ENCODE peak calls at places on chromosomes 13 and 19, in seven cellular contexts. F is endothelial cell, N is sciatic nerve, H is AG08395, O is renal cortical epithelial cell, U is colonic mucosa, R is heart right ventricle. T is an unnamed sample.

GRCh38 chr13:98500963-98501421 is 75.9 kb downstream of the STK24 start:
- DNase-seq in O (no peak), R (no peak), U (no peak), N (no peak), H (no peak), F (no peak), T (no peak)

GRCh38 chr19:2286402-2287140 is 4.6 kb upstream of the PEAK3 start:
- DNase-seq in H (no peak), O (no peak), F (no peak), R (no peak), N (no peak), U (no peak), T (no peak)

GRCh38 chr13:43895940-43896339 is 16.2 kb downstream of the LACC1 start:
- DNase-seq in U (no peak), O (no peak), F (no peak), R (no peak), N (no peak), H (no peak), T (no peak)

GRCh38 chr13:51826606-51827005 is 18.4 kb downstream of the TMEM272 start:
- DNase-seq in H (no peak), N (no peak), R (peak), F (no peak), U (no peak), O (no peak), T (no peak)

GRCh38 chr19:16447015-16447384 is 24.8 kb downstream of the EPS15L1 start:
- DNase-seq in U (peak), N (peak), H (peak), O (peak), F (no peak), R (peak), T (peak)

GRCh38 chr19:10269333-10270179 is 1.4 kb upstream of the ICAM1 start:
- DNase-seq in O (peak), F (peak), H (peak), U (peak), R (peak), N (peak), T (peak)

GRCh38 chr19:6249296-6249695 is 30.5 kb downstream of the MLLT1 start:
- DNase-seq in O (no peak), N (no peak), H (no peak), R (no peak), F (no peak), U (no peak), T (no peak)

GRCh38 chr13:49972709-49973108 is 24.1 kb upstream of the TRIM13 start:
- DNase-seq in R (no peak), N (no peak), F (no peak), O (no peak), U (no peak), H (no peak), T (no peak)

GRCh38 chr19:5360003-5360820 is 19.6 kb upstream of the PTPRS start:
- DNase-seq in N (no peak), U (no peak), O (no peak), F (no peak), H (peak), R (no peak), T (no peak)

GRCh38 chr19:14082675-14082960 is 3.0 kb downstream of the C19orf67 start:
- DNase-seq in F (no peak), R (no peak), N (no peak), U (no peak), H (no peak), O (no peak), T (no peak)

GRCh38 chr13:88544836-88545235 is 873.7 kb downstream of the SLITRK5 start:
- DNase-seq in F (no peak), U (no peak), H (no peak), R (no peak), O (peak), N (no peak), T (no peak)

GRCh38 chr13:77009011-77009410 is 17.1 kb downstream of the CLN5 start:
- DNase-seq in H (no peak), U (no peak), R (no peak), N (no peak), F (no peak), O (no peak), T (no peak)

GRCh38 chr19:57010541-57010940 is 109.2 kb upstream of the USP29 start:
- DNase-seq in F (no peak), N (no peak), U (no peak), O (no peak), H (no peak), R (no peak), T (no peak)

GRCh38 chr19:23222998-23223652 is 27.1 kb downstream of the ZNF724 start:
- DNase-seq in H (no peak), R (no peak), N (no peak), O (no peak), F (no peak), U (no peak), T (no peak)

GRCh38 chr13:72754111-72754510 is 26.4 kb downstream of the BORA start:
- DNase-seq in R (no peak), O (no peak), N (no peak), U (no peak), F (no peak), H (no peak), T (no peak)

GRCh38 chr13:94301487-94301886 is 178.0 kb downstream of the DCT start:
- DNase-seq in H (no peak), O (no peak), F (no peak), R (no peak), U (no peak), N (no peak), T (no peak)

GRCh38 chr13:100984349-100984748 is 309.8 kb upstream of the TMTC4 start:
- DNase-seq in U (no peak), F (no peak), N (no peak), O (peak), R (no peak), H (no peak), T (no peak)

GRCh38 chr19:15780595-15781418 is 6.7 kb upstream of the OR10H5 start:
- DNase-seq in H (no peak), F (no peak), O (no peak), R (no peak), N (no peak), U (peak), T (no peak)

GRCh38 chr13:76512676-76513277 is 373.4 kb downstream of the KCTD12 start:
- DNase-seq in U (no peak), O (peak), R (peak), H (peak), N (no peak), F (no peak), T (no peak)

GRCh38 chr19:41563847-41564514 is 12.0 kb upstream of the CEACAM21 start:
- DNase-seq in H (no peak), R (no peak), O (no peak), N (no peak), U (no peak), F (no peak), T (peak)

GRCh38 chr13:50513528-50513863 is 330.0 kb downstream of the DLEU7 start:
- DNase-seq in N (no peak), R (no peak), O (no peak), F (no peak), U (no peak), H (no peak), T (no peak)

GRCh38 chr19:29305268-29305667 is 92.3 kb upstream of the UQCRFS1 start:
- DNase-seq in O (no peak), N (no peak), U (no peak), H (no peak), R (no peak), F (no peak), T (no peak)

GRCh38 chr13:113668491-113668971 is 1.5 kb downstream of the GRK1 start:
- DNase-seq in F (no peak), H (no peak), U (no peak), R (no peak), O (no peak), N (peak), T (no peak)

GRCh38 chr13:78102121-78102677 is 183.6 kb upstream of the EDNRB start:
- DNase-seq in F (no peak), R (peak), O (no peak), H (peak), U (peak), N (peak), T (no peak)

GRCh38 chr13:73480784-73481183 is 422.0 kb downstream of the KLF5 start:
- DNase-seq in U (no peak), O (no peak), F (no peak), R (no peak), N (no peak), H (no peak), T (no peak)

GRCh38 chr19:1873524-1874473 is 10.4 kb upstream of the KLF16 start:
- DNase-seq in R (peak), H (no peak), F (no peak), O (no peak), N (no peak), U (no peak), T (no peak)

GRCh38 chr13:42334329-42334706 is 62.4 kb downstream of the AKAP11 start:
- DNase-seq in N (no peak), U (no peak), R (no peak), O (no peak), F (no peak), H (no peak), T (no peak)

T was measured in stimulated activated naive CD4-positive, alpha-beta T cell treated with Interleukin-2 at 50 U/mL for 16 hours.